ENCODE peak calls at places on chromosome 3, in five cellular contexts. A is AG04450, F is K562, R is GM23338, V is dorsolateral prefrontal cortex. N is an unnamed sample.

GRCh38 chr3:17983106-17983505 is 240.7 kb upstream of the TBC1D5 start:
- DNase-seq in A (no peak), V (no peak), R (no peak), F (no peak), N (no peak)

GRCh38 chr3:197007296-197007940 is 22.2 kb downstream of the MELTF start:
- DNase-seq in F (peak; percentile 46), A (no peak), R (no peak), V (peak; percentile 15), N (no peak)

GRCh38 chr3:101381809-101382208 is 61.4 kb upstream of the IMPG2 start:
- DNase-seq in A (no peak), F (peak; percentile 8), V (no peak), R (peak; percentile 76), N (no peak)

GRCh38 chr3:115785782-115786181 is 162.5 kb downstream of the GAP43 start:
- DNase-seq in V (no peak), F (no peak), A (no peak), R (no peak), N (no peak)

GRCh38 chr3:182959474-182960350 is 20.6 kb downstream of the DCUN1D1 start:
- DNase-seq in A (no peak), V (no peak), R (no peak), F (no peak), N (no peak)

GRCh38 chr3:117531078-117531477 is 821.5 kb downstream of the TUSC7 start:
- DNase-seq in F (no peak), A (no peak), V (no peak), R (no peak), N (no peak)

GRCh38 chr3:43448098-43448497 is 161.8 kb downstream of the SNRK start:
- DNase-seq in A (no peak), F (no peak), R (no peak), V (no peak), N (no peak)

GRCh38 chr3:106534206-106534605 is 665.4 kb upstream of the CBLB start:
- DNase-seq in F (no peak), R (no peak), V (no peak), A (no peak), N (peak; percentile 11)

GRCh38 chr3:53730565-53730964 is 115.7 kb downstream of the CHDH start:
- DNase-seq in R (no peak), F (no peak), A (no peak), V (no peak), N (no peak)

GRCh38 chr3:39812537-39812936 is 3.1 kb downstream of the MYRIP start:
- DNase-seq in A (no peak), V (peak; percentile 48), R (peak; percentile 60), F (no peak), N (no peak)

GRCh38 chr3:148697311-148698189 is at the start of gene AGTR1:
- DNase-seq in R (peak; percentile 84), A (no peak), F (no peak), V (no peak), N (no peak)

GRCh38 chr3:157572559-157573270 is 69.5 kb upstream of the VEPH1 start:
- DNase-seq in F (peak; percentile 68), R (peak; percentile 88), V (no peak), A (no peak), N (no peak)

GRCh38 chr3:154161806-154162205 is 40.6 kb downstream of the ARHGEF26 start:
- DNase-seq in A (no peak), V (no peak), F (no peak), R (no peak), N (no peak)

GRCh38 chr3:133869601-133870000 is 26.1 kb downstream of the RAB6B start:
- DNase-seq in V (no peak), A (no peak), R (no peak), F (no peak), N (no peak)

GRCh38 chr3:115758076-115758763 is 134.9 kb downstream of the GAP43 start:
- DNase-seq in V (no peak), A (no peak), R (no peak), F (no peak), N (no peak)

DNA sequence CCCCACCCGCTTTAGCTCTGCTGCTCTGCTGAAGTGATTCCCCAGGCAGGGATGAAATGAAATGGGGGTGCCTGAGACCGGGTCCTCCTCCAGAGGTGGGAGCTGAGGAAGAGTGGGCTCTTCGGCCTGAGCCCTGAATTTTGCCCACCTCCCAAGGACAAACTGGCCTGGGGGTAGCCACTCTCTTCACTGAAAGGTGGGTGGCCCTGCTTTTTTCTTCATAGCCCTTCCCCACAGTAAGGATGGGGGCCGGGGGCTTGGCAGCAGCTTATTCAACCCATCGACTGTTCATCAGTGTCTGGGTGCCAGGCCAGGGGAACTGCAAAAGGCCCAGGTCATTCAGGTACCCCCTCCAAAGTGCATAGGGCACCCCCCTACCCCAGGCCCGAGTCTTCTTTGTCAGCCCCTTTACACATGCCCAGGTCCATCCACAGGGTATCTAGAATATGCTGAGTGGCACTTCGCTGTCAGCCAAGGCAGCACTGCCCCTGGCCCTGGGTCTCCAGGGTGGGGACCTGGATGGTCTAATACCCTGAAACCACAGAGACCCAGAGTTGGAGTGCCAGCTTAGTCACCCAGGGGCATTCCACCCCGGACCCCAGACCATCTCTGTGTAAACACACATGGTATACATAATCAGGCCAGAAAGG is 7.9 kb downstream of the SCN5A start:
- DNase-seq in A (no peak), R (no peak), F (no peak), V (no peak), N (no peak)
- H3K27me3 ChIP-seq in A (peaks cover 12% of the 10 kb centered on the region), R (no peaks in the 10 kb centered on the region), F (peaks cover 41% of the 10 kb centered on the region), V (no peaks in the 10 kb centered on the region), N (peaks cover 6% of the 10 kb centered on the region)

GRCh38 chr3:113275876-113276580 is 64.7 kb downstream of the BOC start:
- DNase-seq in R (peak; percentile 29), V (no peak), A (no peak), F (no peak), N (no peak)
- TF ChIP-seq CTCF in R (peak; percentile 32), V (peak; percentile 9), A (peak; percentile 25), F (no peak), N (no peak)

GRCh38 chr3:45409921-45410320 is 21.5 kb downstream of the LARS2 start:
- DNase-seq in R (no peak), A (no peak), F (no peak), V (no peak), N (no peak)
- H3K27ac ChIP-seq in R (no peak overlapping the region), A (no peak overlapping the region), F (no peak overlapping the region), V (no peak overlapping the region), N (no peak overlapping the region)

GRCh38 chr3:71780430-71780829 is 4.5 kb downstream of the PROK2 start:
- DNase-seq in R (peak; percentile 77), F (no peak), A (no peak), V (no peak), N (no peak)
- H3K27me3 ChIP-seq in R (peaks cover 43% of the 10 kb centered on the region), F (no peaks in the 10 kb centered on the region), A (peaks cover 29% of the 10 kb centered on the region), V (peaks cover 83% of the 10 kb centered on the region), N (peaks cover 58% of the 10 kb centered on the region)

DNA sequence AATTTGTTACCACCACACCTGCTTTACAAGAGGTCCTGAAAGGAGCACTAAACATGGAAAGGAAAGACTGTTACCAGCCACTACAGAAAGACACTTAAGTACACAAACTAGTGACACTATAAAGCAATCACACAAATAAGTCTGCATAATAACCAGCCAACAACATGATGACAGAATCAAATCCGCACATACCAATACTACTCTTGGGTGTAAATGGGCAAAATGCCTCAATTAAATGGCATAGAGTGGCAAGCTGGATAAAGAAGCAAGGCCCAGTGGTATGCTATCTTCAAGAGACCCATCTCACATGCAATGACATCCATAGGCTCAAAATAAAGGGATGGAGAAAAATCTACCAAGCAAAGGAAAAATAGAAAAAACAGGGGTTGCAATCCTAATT is 106.8 kb upstream of the PRR23C start:
- DNase-seq in F (no peak), R (no peak), A (no peak), V (no peak), N (no peak)
- TF ChIP-seq CTCF in F (no peak), R (no peak), A (no peak), V (no peak), N (no peak)

DNA sequence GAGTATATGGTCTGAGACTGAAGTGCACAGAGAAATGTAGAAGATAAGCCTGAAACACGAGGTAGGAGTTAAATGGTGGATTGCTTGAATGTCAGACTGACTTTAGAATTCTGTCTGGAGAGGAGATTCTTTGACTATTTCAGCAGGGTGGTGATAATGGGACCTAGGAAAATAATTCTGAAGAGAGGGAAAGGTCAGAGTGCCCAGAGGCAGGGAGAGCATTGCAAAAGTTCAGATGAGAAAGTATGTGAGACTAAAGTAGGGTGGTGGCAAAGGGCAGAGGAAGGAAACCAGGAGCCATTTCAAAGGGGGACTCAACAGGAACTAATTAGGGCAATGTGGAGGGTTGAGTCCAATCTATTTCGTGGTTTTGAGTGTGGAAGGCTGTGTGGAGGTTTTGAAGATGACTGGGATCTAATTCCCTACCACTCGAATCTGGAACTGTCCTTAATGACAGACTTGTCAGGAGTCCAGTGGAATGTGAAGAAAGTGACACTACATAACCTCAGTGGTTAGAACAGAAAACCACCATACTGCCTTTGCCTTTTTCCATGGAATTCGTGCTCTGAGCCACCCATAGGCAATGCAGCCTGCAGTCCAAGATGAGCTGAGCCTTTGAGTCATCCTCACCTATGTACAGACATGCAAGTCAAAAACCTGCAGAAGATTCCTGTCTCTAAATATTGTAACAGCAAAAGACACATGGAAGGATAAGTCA is 16.1 kb downstream of the CPOX start:
- DNase-seq in F (no peak), R (no peak), V (no peak), A (no peak), N (no peak)
- H3K27ac ChIP-seq in F (no peak overlapping the region), R (no peak overlapping the region), V (peak overlapping the region; percentile 86), A (no peak overlapping the region), N (no peak overlapping the region)

GRCh38 chr3:3699407-3699806 is 99.8 kb upstream of the LRRN1 start:
- DNase-seq in F (no peak), R (no peak), V (no peak), A (no peak), N (no peak)

GRCh38 chr3:3701949-3702348 is 97.3 kb upstream of the LRRN1 start:
- DNase-seq in V (no peak), F (no peak), A (no peak), R (no peak), N (no peak)

GRCh38 chr3:3705090-3705775 is 94.0 kb upstream of the LRRN1 start:
- DNase-seq in F (no peak), R (peak; percentile 48), V (no peak), A (no peak), N (no peak)

DNA sequence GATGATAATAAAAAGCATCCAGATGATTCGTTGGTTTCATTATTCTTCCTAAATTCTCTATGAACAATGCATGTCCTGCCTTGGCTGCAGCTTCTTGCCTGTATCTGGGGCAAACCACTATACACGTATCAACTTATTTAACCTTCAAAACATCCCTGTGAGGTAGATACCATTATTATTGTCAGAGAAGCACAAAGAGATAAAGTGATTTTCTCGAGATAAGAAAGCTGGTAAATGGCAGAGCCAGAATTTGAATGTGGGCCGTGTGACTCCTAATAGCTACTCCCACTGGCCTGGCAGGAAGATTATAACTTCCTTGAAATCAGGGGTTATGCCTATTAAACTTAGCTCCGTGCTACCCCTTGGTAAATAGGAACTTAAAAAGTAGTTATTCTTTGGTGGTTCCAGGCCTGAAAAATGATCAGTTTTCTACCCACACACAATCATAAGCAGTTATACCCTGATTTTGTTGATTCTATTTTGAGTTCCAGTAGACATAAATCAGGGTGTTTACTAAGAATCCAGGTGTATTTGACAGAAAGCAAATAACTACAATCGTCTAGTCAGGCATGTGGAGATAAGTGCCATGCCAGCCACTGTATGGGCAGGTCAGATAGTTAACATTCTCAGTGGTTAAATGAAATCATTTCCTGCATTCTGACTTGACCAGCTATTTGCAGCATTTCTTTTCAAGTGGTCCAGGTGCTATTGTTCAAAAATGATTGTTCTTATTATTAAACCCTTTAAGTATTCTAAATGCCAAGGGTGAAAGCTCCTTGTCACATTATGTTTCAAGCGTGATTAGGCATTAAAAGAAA is 99.2 kb upstream of the LRRN1 start:
- DNase-seq in A (no peak), F (no peak), V (no peak), R (no peak), N (no peak)
- H3K27me3 ChIP-seq in A (no peaks in the 10 kb centered on the region), F (no peaks in the 10 kb centered on the region), V (no peaks in the 10 kb centered on the region), R (no peaks in the 10 kb centered on the region), N (no peaks in the 10 kb centered on the region)

GRCh38 chr3:129938140-129938930 is 36.2 kb upstream of the TRH start:
- DNase-seq in F (no peak), A (no peak), V (no peak), R (peak; percentile 11), N (no peak)
- TF ChIP-seq CTCF in F (no peak), A (peak; percentile 6), V (no peak), R (peak; percentile 31), N (no peak)

N was measured in CD4-positive, alpha-beta T cell.